ENCODE peak calls at places on chromosomes 12 and 14, in four cellular contexts. A is sigmoid colon, C is heart right ventricle, X is gastrocnemius medialis. W is an unnamed sample.

GRCh38 chr12:53051058-53051880 is 1.4 kb downstream of the TNS2 start:
- DNase-seq in A (peak; percentile 95), C (peak; percentile 73), X (peak; percentile 97), W (no peak)

GRCh38 chr14:105854600-105855245 is 328.3 kb downstream of the TMEM121 start:
- DNase-seq in A (peak; percentile 52), C (no peak), X (no peak), W (no peak)

GRCh38 chr12:7716391-7716790 is 5.2 kb downstream of the DPPA3 start:
- DNase-seq in A (no peak), C (no peak), X (no peak), W (no peak)

GRCh38 chr14:104973215-104974145 is 4.7 kb downstream of the AHNAK2 start:
- DNase-seq in A (peak; percentile 97), C (peak; percentile 73), X (peak; percentile 71), W (peak; percentile 96)

GRCh38 chr12:103962493-103962892 is 3.2 kb upstream of the TDG start:
- DNase-seq in A (no peak), C (no peak), X (no peak), W (no peak)

GRCh38 chr12:130819248-130819576 is 19.8 kb downstream of the STX2 start:
- DNase-seq in A (no peak), C (no peak), X (no peak), W (no peak)

GRCh38 chr14:64818151-64818550 is 61.6 kb downstream of the SPTB start:
- DNase-seq in A (no peak), C (no peak), X (no peak), W (no peak)

GRCh38 chr12:69024907-69025306 is 91.9 kb upstream of the CPM start:
- DNase-seq in A (no peak), C (no peak), X (no peak), W (no peak)

GRCh38 chr14:103763730-103764488 is 48.3 kb downstream of the ZFYVE21 start:
- DNase-seq in A (no peak), C (no peak), X (no peak), W (no peak)

GRCh38 chr14:53391156-53391555 is 238.0 kb upstream of the DDHD1 start:
- DNase-seq in A (no peak), C (no peak), X (no peak), W (no peak)

GRCh38 chr12:94074970-94075695 is 73.2 kb upstream of the PLXNC1 start:
- DNase-seq in A (peak; percentile 90), C (peak; percentile 57), X (peak; percentile 80), W (no peak)

GRCh38 chr12:104201238-104202001 is 14.2 kb upstream of the TXNRD1 start:
- DNase-seq in A (no peak), C (no peak), X (peak; percentile 25), W (no peak)

GRCh38 chr12:53940448-53941014 is 1.9 kb downstream of the HOXC13 start:
- DNase-seq in A (no peak), C (no peak), X (no peak), W (no peak)

GRCh38 chr12:29816869-29817730 is 33.4 kb upstream of the TMTC1 start:
- DNase-seq in A (no peak), C (no peak), X (no peak), W (no peak)

GRCh38 chr14:22039938-22040780 is 366.5 kb upstream of the OR4E1 start:
- DNase-seq in A (no peak), C (no peak), X (no peak), W (no peak)

GRCh38 chr14:71497645-71498086 is 434.6 kb upstream of the RGS6 start:
- DNase-seq in A (no peak), C (no peak), X (no peak), W (no peak)

GRCh38 chr14:81275995-81276698 is 55.4 kb upstream of the GTF2A1 start:
- DNase-seq in A (no peak), C (no peak), X (no peak), W (peak; percentile 31)

GRCh38 chr12:30529489-30530269 is 166.0 kb downstream of the IPO8 start:
- DNase-seq in A (no peak), C (no peak), X (no peak), W (no peak)

GRCh38 chr12:132329036-132329738 is at the start of gene GALNT9:
- DNase-seq in A (no peak), C (no peak), X (no peak), W (no peak)

DNA sequence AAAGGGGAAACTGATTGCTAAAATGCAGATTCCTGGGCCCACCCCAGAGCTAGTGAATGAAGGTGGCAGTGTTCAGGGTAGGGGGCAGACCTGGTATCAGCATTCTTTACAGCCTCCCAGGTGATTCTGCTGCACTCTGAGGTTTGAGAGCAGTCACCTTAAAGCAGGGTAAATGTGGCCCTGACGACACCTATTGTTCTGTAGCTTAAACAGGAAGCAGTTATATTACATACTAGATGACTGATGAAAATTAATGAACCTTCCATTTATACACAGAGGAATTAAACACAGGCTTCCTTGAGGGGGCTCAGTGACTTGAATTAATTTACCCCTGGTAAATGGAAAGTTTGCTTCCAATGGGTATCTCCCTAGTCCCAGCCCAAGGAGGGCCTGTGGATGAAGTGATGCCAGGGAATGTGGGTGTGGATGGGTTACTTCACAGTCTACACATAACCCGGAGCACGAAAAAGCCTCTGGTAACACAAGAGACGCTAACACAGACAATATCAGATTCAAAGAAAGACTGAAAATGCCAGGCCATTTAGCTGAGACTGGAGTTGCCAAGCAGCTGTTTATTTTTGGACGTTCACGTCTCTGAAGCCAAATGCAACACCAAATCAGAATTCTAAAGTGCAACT is 25.2 kb downstream of the NUAK1 start:
- DNase-seq in A (no peak), C (no peak), X (peak; percentile 78), W (no peak)
- H3K4me3 ChIP-seq in A (no peak overlapping the region), C (no peak overlapping the region), X (no peak overlapping the region), W (no peak overlapping the region)

GRCh38 chr12:43676183-43676813 is 82.3 kb downstream of the PUS7L start:
- DNase-seq in A (no peak), C (no peak), X (no peak), W (no peak)
- TF ChIP-seq CTCF in A (no peak), C (no peak), X (no peak), W (peak; percentile 27)

DNA sequence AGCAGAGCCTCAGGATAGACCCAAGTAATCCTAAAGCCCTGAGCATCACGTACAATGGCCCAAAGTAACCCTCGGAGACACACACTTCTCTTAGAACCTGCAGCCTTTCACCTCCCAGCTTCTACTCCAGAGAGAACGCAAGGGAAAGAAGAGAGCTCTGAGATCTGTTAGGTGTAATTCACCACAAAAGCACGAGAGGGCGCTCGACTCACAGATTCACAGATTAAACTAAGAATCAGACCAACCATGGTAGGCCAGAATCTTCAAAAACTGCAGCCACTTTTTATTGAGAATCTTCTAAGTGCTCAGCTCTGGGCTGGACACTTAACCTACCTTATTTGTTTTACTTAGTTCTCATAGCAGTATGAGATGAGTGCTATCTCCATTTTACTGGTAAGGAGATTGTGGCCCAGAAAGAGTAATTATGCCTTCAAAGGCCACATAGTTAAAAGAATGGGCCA is 1.3 kb upstream of the DDX23 start:
- DNase-seq in A (peak; percentile 94), C (peak; percentile 36), X (peak; percentile 83), W (peak; percentile 99)
- H3K4me1 ChIP-seq in A (peaks cover 33% of the 10 kb centered on the region), C (peaks cover 30% of the 10 kb centered on the region), X (peaks cover 22% of the 10 kb centered on the region), W (peaks cover 31% of the 10 kb centered on the region)

GRCh38 chr12:62166525-62166924 is 93.7 kb upstream of the USP15 start:
- DNase-seq in A (no peak), C (no peak), X (no peak), W (no peak)

GRCh38 chr12:62163368-62163767 is 96.8 kb upstream of the USP15 start:
- DNase-seq in A (no peak), C (no peak), X (no peak), W (no peak)

GRCh38 chr12:62158416-62159360 is 101.5 kb upstream of the USP15 start:
- DNase-seq in A (no peak), C (no peak), X (no peak), W (no peak)

GRCh38 chr12:62162214-62162613 is 98.0 kb upstream of the USP15 start:
- DNase-seq in A (no peak), C (no peak), X (no peak), W (no peak)

GRCh38 chr12:62164036-62164435 is 96.2 kb upstream of the USP15 start:
- DNase-seq in A (no peak), C (no peak), X (no peak), W (no peak)
- H3K4me3 ChIP-seq in A (no peak overlapping the region), C (no peak overlapping the region), X (no peak overlapping the region), W (no peak overlapping the region)

GRCh38 chr12:113438523-113439300 is 16.5 kb downstream of the SDSL start:
- DNase-seq in A (no peak), C (no peak), X (no peak), W (no peak)

GRCh38 chr12:113439301-113439597 is 17.1 kb downstream of the SDSL start:
- DNase-seq in A (no peak), C (no peak), X (no peak), W (no peak)

GRCh38 chr12:113440947-113441782 is 19.0 kb downstream of the SDSL start:
- DNase-seq in A (no peak), C (no peak), X (no peak), W (no peak)

GRCh38 chr12:113440336-113440735 is 18.2 kb downstream of the SDSL start:
- DNase-seq in A (no peak), C (no peak), X (no peak), W (no peak)

DNA sequence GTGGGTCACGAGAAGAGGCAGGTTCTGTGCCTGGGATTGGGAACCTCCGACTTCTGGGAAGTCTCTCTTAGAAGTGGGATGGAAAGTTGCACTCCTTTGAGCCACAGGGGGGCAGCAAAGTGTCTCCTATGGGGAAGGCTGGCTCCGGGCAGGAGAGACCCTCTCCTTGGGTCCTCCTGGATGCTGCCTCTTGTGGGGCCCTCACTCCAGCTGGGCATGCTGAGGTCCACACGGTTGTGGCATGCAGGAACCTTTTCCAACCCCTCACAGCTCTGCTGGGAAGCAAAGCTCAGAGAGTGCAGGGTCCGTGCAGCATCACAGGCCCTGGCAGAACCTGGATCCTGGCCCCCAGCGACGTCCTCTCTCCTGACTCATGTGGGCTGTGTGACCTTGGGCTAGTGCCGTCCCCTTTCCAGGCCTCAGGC is 17.4 kb downstream of the SDSL start:
- DNase-seq in A (no peak), C (no peak), X (no peak), W (no peak)
- TF ChIP-seq CTCF in A (no peak), C (no peak), X (peak; percentile 24), W (no peak)

DNA sequence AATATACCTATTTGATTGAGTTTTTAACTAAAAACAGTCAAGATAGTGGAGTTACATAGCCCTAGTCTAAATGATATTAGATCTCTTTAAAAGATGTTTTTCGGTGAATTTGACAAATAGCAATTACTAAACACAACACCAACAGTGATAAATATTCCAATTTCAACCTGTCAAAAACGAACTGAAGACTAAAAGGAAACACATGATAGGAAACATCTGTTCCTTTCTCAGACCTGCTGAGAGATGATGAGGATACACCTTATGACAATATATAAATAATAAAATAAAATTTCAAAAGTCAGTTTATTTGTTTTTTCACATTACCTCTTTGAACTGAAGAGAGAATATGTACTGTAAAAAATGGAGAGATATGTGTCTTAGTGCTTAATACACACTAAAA is 232.7 kb downstream of the RASSF9 start:
- DNase-seq in A (no peak), C (no peak), X (no peak), W (no peak)
- H3K4me1 ChIP-seq in A (no peaks in the 10 kb centered on the region), C (no peaks in the 10 kb centered on the region), X (no peaks in the 10 kb centered on the region), W (no peaks in the 10 kb centered on the region)

GRCh38 chr12:15880721-15881120 is 1.5 kb upstream of the STRAP start:
- DNase-seq in A (no peak), C (no peak), X (no peak), W (no peak)
- H3K4me3 ChIP-seq in A (no peak overlapping the region), C (no peak overlapping the region), X (no peak overlapping the region), W (no peak overlapping the region)

DNA sequence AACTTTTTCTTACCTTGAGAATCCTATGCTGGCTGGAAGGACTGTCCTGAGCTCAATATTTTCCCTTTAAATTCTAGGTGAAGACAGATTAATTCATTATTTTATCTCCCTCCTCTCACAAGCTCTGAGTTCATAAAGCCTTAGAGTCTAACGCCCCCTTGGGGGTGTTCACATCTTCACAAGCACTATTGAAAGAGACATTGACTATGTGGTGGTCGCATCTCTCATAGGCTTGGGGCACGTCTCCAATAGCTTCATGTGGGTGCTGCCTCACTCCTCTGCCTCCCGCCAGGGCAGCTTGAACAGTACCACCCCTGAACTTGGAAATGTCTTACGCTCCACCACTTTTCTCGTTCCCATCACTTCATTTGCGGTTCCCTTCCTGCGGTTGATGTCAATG is 106.2 kb downstream of the UNC79 start:
- DNase-seq in A (no peak), C (no peak), X (no peak), W (no peak)
- TF ChIP-seq CTCF in A (no peak), C (no peak), X (no peak), W (no peak)